ENCODE peak calls at places on chromosomes 13 and 19, in four cellular contexts. One of them, this sample, is unnamed.

GRCh38 chr19:8890260-8890659 is 58.1 kb downstream of the MBD3L1 start:
- DNase-seq in GM04504: no peak
- DNase-seq in right lobe of liver: no peak
- DNase-seq in adrenal gland: no peak
- DNase-seq in this sample: no peak

GRCh38 chr19:29467824-29468401 is 57.9 kb upstream of the VSTM2B start:
- DNase-seq in adrenal gland: no peak
- DNase-seq in GM04504: peak; percentile 4
- DNase-seq in right lobe of liver: no peak
- DNase-seq in this sample: peak; percentile 30

GRCh38 chr19:3710265-3710812 is 2.2 kb downstream of the TJP3 start:
- DNase-seq in adrenal gland: peak; percentile 83
- DNase-seq in right lobe of liver: peak; percentile 93
- DNase-seq in GM04504: no peak
- DNase-seq in this sample: peak; percentile 17

GRCh38 chr19:7219056-7219455 is 75.2 kb downstream of the INSR start:
- DNase-seq in GM04504: no peak
- DNase-seq in right lobe of liver: no peak
- DNase-seq in adrenal gland: no peak
- DNase-seq in this sample: no peak

GRCh38 chr13:33524086-33524485 is 238.5 kb upstream of the STARD13 start:
- DNase-seq in GM04504: peak; percentile 72
- DNase-seq in adrenal gland: no peak
- DNase-seq in right lobe of liver: no peak
- DNase-seq in this sample: peak; percentile 45

GRCh38 chr13:48402325-48402962 is 10.5 kb downstream of the LPAR6 start:
- DNase-seq in GM04504: no peak
- DNase-seq in right lobe of liver: no peak
- DNase-seq in adrenal gland: peak; percentile 15
- DNase-seq in this sample: no peak

GRCh38 chr13:46486270-46486669 is 66.7 kb upstream of the LRCH1 start:
- DNase-seq in right lobe of liver: no peak
- DNase-seq in adrenal gland: no peak
- DNase-seq in GM04504: no peak
- DNase-seq in this sample: no peak

GRCh38 chr13:30744056-30744684 is 8.8 kb downstream of the ALOX5AP start:
- DNase-seq in adrenal gland: peak; percentile 76
- DNase-seq in right lobe of liver: peak; percentile 39
- DNase-seq in GM04504: no peak
- DNase-seq in this sample: no peak

GRCh38 chr19:6020972-6021805 is 43.2 kb upstream of the RANBP3 start:
- DNase-seq in GM04504: no peak
- DNase-seq in adrenal gland: no peak
- DNase-seq in right lobe of liver: no peak
- DNase-seq in this sample: no peak

GRCh38 chr19:35135389-35135909 is 590 bp upstream of the LGI4 start:
- DNase-seq in right lobe of liver: peak; percentile 75
- DNase-seq in adrenal gland: peak; percentile 54
- DNase-seq in GM04504: no peak
- DNase-seq in this sample: peak; percentile 55

GRCh38 chr19:39483141-39483540 is 2.5 kb downstream of the TIMM50 start:
- DNase-seq in adrenal gland: no peak
- DNase-seq in right lobe of liver: no peak
- DNase-seq in GM04504: no peak
- DNase-seq in this sample: no peak

GRCh38 chr19:18738961-18739690 is 52.0 kb downstream of the COMP start:
- DNase-seq in right lobe of liver: no peak
- DNase-seq in adrenal gland: no peak
- DNase-seq in GM04504: no peak
- DNase-seq in this sample: no peak

GRCh38 chr13:113932060-113932459 is 41.8 kb downstream of the C13orf46 start:
- DNase-seq in right lobe of liver: no peak
- DNase-seq in GM04504: no peak
- DNase-seq in adrenal gland: peak; percentile 5
- DNase-seq in this sample: no peak

GRCh38 chr13:99196466-99197256 is 4.0 kb upstream of the UBAC2 start:
- DNase-seq in adrenal gland: no peak
- DNase-seq in GM04504: no peak
- DNase-seq in right lobe of liver: no peak
- DNase-seq in this sample: no peak

GRCh38 chr19:4067396-4068057 is 828 bp upstream of the ZBTB7A start:
- DNase-seq in right lobe of liver: no peak
- DNase-seq in adrenal gland: no peak
- DNase-seq in GM04504: no peak
- DNase-seq in this sample: no peak

GRCh38 chr19:18834644-18834984 is 2.9 kb downstream of the UPF1 start:
- DNase-seq in GM04504: no peak
- DNase-seq in adrenal gland: no peak
- DNase-seq in right lobe of liver: no peak
- DNase-seq in this sample: no peak

GRCh38 chr13:40061466-40062450 is 406.3 kb downstream of the COG6 start:
- DNase-seq in right lobe of liver: no peak
- DNase-seq in GM04504: peak; percentile 10
- DNase-seq in adrenal gland: no peak
- DNase-seq in this sample: no peak

GRCh38 chr19:40228371-40228770 is 1.9 kb upstream of the CCNP start:
- DNase-seq in right lobe of liver: no peak
- DNase-seq in GM04504: no peak
- DNase-seq in adrenal gland: no peak
- DNase-seq in this sample: no peak

GRCh38 chr13:40402931-40403412 is 263.5 kb downstream of the FOXO1 start:
- DNase-seq in GM04504: no peak
- DNase-seq in adrenal gland: no peak
- DNase-seq in right lobe of liver: no peak
- DNase-seq in this sample: peak; percentile 43

GRCh38 chr19:39411832-39412099 is 703 bp upstream of the PLEKHG2 start:
- DNase-seq in GM04504: peak; percentile 91
- DNase-seq in right lobe of liver: peak; percentile 87
- DNase-seq in adrenal gland: peak; percentile 91
- DNase-seq in this sample: peak; percentile 85

GRCh38 chr19:17761148-17761547 is 9.9 kb downstream of the FCHO1 start:
- DNase-seq in right lobe of liver: no peak
- DNase-seq in GM04504: no peak
- DNase-seq in adrenal gland: no peak
- DNase-seq in this sample: no peak

GRCh38 chr13:88887045-88887662 is 1216.0 kb downstream of the SLITRK5 start:
- DNase-seq in adrenal gland: no peak
- DNase-seq in right lobe of liver: no peak
- DNase-seq in GM04504: no peak
- DNase-seq in this sample: no peak

GRCh38 chr13:39605677-39606320 is 2.8 kb upstream of the LHFPL6 start:
- DNase-seq in GM04504: no peak
- DNase-seq in adrenal gland: no peak
- DNase-seq in right lobe of liver: no peak
- DNase-seq in this sample: no peak

GRCh38 chr13:47897411-47898050 is 103.5 kb downstream of the SUCLA2 start:
- DNase-seq in adrenal gland: no peak
- DNase-seq in GM04504: no peak
- DNase-seq in right lobe of liver: peak; percentile 22
- DNase-seq in this sample: no peak

GRCh38 chr13:45621950-45622349 is 6.4 kb upstream of the ERICH6B start:
- DNase-seq in GM04504: no peak
- DNase-seq in adrenal gland: no peak
- DNase-seq in right lobe of liver: no peak
- DNase-seq in this sample: no peak

GRCh38 chr13:102680133-102680717 is 14.6 kb downstream of the METTL21C start:
- DNase-seq in adrenal gland: no peak
- DNase-seq in right lobe of liver: no peak
- DNase-seq in GM04504: no peak
- DNase-seq in this sample: no peak

GRCh38 chr13:80338781-80339577 is 1.9 kb downstream of the SPRY2 start:
- DNase-seq in right lobe of liver: peak; percentile 80
- DNase-seq in GM04504: peak; percentile 73
- DNase-seq in adrenal gland: peak; percentile 84
- DNase-seq in this sample: peak; percentile 70

GRCh38 chr13:31367410-31367809 is 167.6 kb downstream of the B3GLCT start:
- DNase-seq in adrenal gland: no peak
- DNase-seq in GM04504: no peak
- DNase-seq in right lobe of liver: no peak
- DNase-seq in this sample: no peak

GRCh38 chr19:55646889-55647731 is 902 bp upstream of the CCDC106 start:
- DNase-seq in GM04504: no peak
- DNase-seq in right lobe of liver: no peak
- DNase-seq in adrenal gland: peak; percentile 51
- DNase-seq in this sample: no peak

GRCh38 chr19:50838239-50838638 is 4.9 kb upstream of the KLK15 start:
- DNase-seq in adrenal gland: no peak
- DNase-seq in right lobe of liver: no peak
- DNase-seq in GM04504: no peak
- DNase-seq in this sample: no peak

GRCh38 chr19:46448601-46449000 is 19.9 kb upstream of the PNMA8C start:
- DNase-seq in adrenal gland: no peak
- DNase-seq in GM04504: no peak
- DNase-seq in right lobe of liver: no peak
- DNase-seq in this sample: no peak

GRCh38 chr19:49339364-49340068 is 4.3 kb downstream of the CD37 start:
- DNase-seq in right lobe of liver: peak; percentile 86
- DNase-seq in GM04504: peak; percentile 43
- DNase-seq in adrenal gland: peak; percentile 90
- DNase-seq in this sample: peak; percentile 28

GRCh38 chr19:51689751-51690358 is 3.3 kb upstream of the SPACA6 start:
- DNase-seq in adrenal gland: peak; percentile 77
- DNase-seq in right lobe of liver: peak; percentile 38
- DNase-seq in GM04504: no peak
- DNase-seq in this sample: peak; percentile 47

GRCh38 chr19:38061294-38061693 is 154.3 kb downstream of the SIPA1L3 start:
- DNase-seq in adrenal gland: no peak
- DNase-seq in right lobe of liver: no peak
- DNase-seq in GM04504: peak; percentile 72
- DNase-seq in this sample: no peak

GRCh38 chr13:92575782-92576181 is 650.8 kb upstream of the GPC6 start:
- DNase-seq in GM04504: no peak
- DNase-seq in right lobe of liver: no peak
- DNase-seq in adrenal gland: no peak
- DNase-seq in this sample: no peak

GRCh38 chr13:104385409-104385808 is 1319.2 kb upstream of the SLC10A2 start:
- DNase-seq in adrenal gland: no peak
- DNase-seq in right lobe of liver: no peak
- DNase-seq in GM04504: no peak
- DNase-seq in this sample: peak; percentile 12